ENCODE peak calls at places on chromosomes 1 and 21, in five cellular contexts. One of them, this sample, is unnamed.

GRCh38 chr1:78911956-78912880 is 94.3 kb downstream of the ADGRL4 start:
- DNase-seq in HuH-7: no peak
- DNase-seq in mesothelial cell of epicardium: no peak
- DNase-seq in NCI-H774: no peak
- DNase-seq in HEK293T: no peak
- DNase-seq in this sample: no peak

GRCh38 chr1:175367896-175368295 is 175.3 kb upstream of the KIAA0040 start:
- DNase-seq in HuH-7: no peak
- DNase-seq in mesothelial cell of epicardium: no peak
- DNase-seq in NCI-H774: no peak
- DNase-seq in HEK293T: no peak
- DNase-seq in this sample: no peak

GRCh38 chr1:177209357-177209756 is 38.6 kb downstream of the BRINP2 start:
- DNase-seq in HuH-7: peak
- DNase-seq in mesothelial cell of epicardium: no peak
- DNase-seq in NCI-H774: peak
- DNase-seq in HEK293T: peak
- DNase-seq in this sample: peak

GRCh38 chr1:191343816-191344215 is 814.4 kb upstream of the RGS18 start:
- DNase-seq in HuH-7: no peak
- DNase-seq in mesothelial cell of epicardium: no peak
- DNase-seq in NCI-H774: no peak
- DNase-seq in HEK293T: no peak
- DNase-seq in this sample: peak

GRCh38 chr1:33792651-33793050 is 71.2 kb upstream of the HMGB4 start:
- DNase-seq in HuH-7: no peak
- DNase-seq in mesothelial cell of epicardium: no peak
- DNase-seq in NCI-H774: no peak
- DNase-seq in HEK293T: no peak
- DNase-seq in this sample: no peak

GRCh38 chr1:87683557-87683956 is 354.9 kb downstream of the LMO4 start:
- DNase-seq in HuH-7: no peak
- DNase-seq in mesothelial cell of epicardium: no peak
- DNase-seq in NCI-H774: peak
- DNase-seq in HEK293T: no peak
- DNase-seq in this sample: no peak

GRCh38 chr1:89311757-89312156 is 39.1 kb upstream of the GBP5 start:
- DNase-seq in HuH-7: no peak
- DNase-seq in mesothelial cell of epicardium: no peak
- DNase-seq in NCI-H774: no peak
- DNase-seq in HEK293T: no peak
- DNase-seq in this sample: no peak

GRCh38 chr1:24920155-24920925 is 9.7 kb downstream of the RUNX3 start:
- DNase-seq in HuH-7: no peak
- DNase-seq in mesothelial cell of epicardium: no peak
- DNase-seq in NCI-H774: no peak
- DNase-seq in HEK293T: no peak
- DNase-seq in this sample: peak

GRCh38 chr21:38769253-38769780 is 36.4 kb upstream of the ETS2 start:
- DNase-seq in HuH-7: no peak
- DNase-seq in mesothelial cell of epicardium: no peak
- DNase-seq in NCI-H774: peak
- DNase-seq in HEK293T: no peak
- DNase-seq in this sample: peak

GRCh38 chr1:154847891-154848290 is 22.2 kb downstream of the KCNN3 start:
- DNase-seq in HuH-7: no peak
- DNase-seq in mesothelial cell of epicardium: no peak
- DNase-seq in NCI-H774: peak
- DNase-seq in HEK293T: no peak
- DNase-seq in this sample: no peak

GRCh38 chr1:167517535-167518330 is 596 bp downstream of the CD247 start:
- DNase-seq in HuH-7: no peak
- DNase-seq in mesothelial cell of epicardium: no peak
- DNase-seq in NCI-H774: no peak
- DNase-seq in HEK293T: no peak
- DNase-seq in this sample: no peak

GRCh38 chr1:180609643-180610555 is 21.9 kb upstream of the XPR1 start:
- DNase-seq in HuH-7: no peak
- DNase-seq in mesothelial cell of epicardium: no peak
- DNase-seq in NCI-H774: no peak
- DNase-seq in HEK293T: no peak
- DNase-seq in this sample: peak

GRCh38 chr1:12152106-12152891 is 14.5 kb upstream of the TNFRSF1B start:
- DNase-seq in HuH-7: no peak
- DNase-seq in mesothelial cell of epicardium: no peak
- DNase-seq in NCI-H774: no peak
- DNase-seq in HEK293T: no peak
- DNase-seq in this sample: no peak

GRCh38 chr1:53560572-53561487 is 101.6 kb downstream of the DMRTB1 start:
- DNase-seq in HuH-7: no peak
- DNase-seq in mesothelial cell of epicardium: no peak
- DNase-seq in NCI-H774: no peak
- DNase-seq in HEK293T: no peak
- DNase-seq in this sample: no peak

GRCh38 chr1:42613803-42614131 is 44.5 kb upstream of the PPIH start:
- DNase-seq in HuH-7: no peak
- DNase-seq in mesothelial cell of epicardium: no peak
- DNase-seq in NCI-H774: no peak
- DNase-seq in HEK293T: no peak
- DNase-seq in this sample: no peak

GRCh38 chr1:76764638-76765572 is 102.4 kb upstream of the ST6GALNAC5 start:
- DNase-seq in HuH-7: no peak
- DNase-seq in mesothelial cell of epicardium: no peak
- DNase-seq in NCI-H774: peak
- DNase-seq in HEK293T: peak
- DNase-seq in this sample: no peak

GRCh38 chr21:44051462-44051941 is 39.4 kb downstream of the TRAPPC10 start:
- DNase-seq in HuH-7: no peak
- DNase-seq in mesothelial cell of epicardium: no peak
- DNase-seq in NCI-H774: no peak
- DNase-seq in HEK293T: no peak
- DNase-seq in this sample: peak

GRCh38 chr1:15426492-15427279 is 11.6 kb upstream of the CTRC start:
- DNase-seq in HuH-7: no peak
- DNase-seq in mesothelial cell of epicardium: no peak
- DNase-seq in NCI-H774: no peak
- DNase-seq in HEK293T: no peak
- DNase-seq in this sample: no peak

GRCh38 chr1:58898739-58899580 is 115.1 kb upstream of the JUN start:
- DNase-seq in HuH-7: peak
- DNase-seq in mesothelial cell of epicardium: peak
- DNase-seq in NCI-H774: no peak
- DNase-seq in HEK293T: no peak
- DNase-seq in this sample: no peak

GRCh38 chr1:224510880-224511645 is 76.5 kb upstream of the WDR26 start:
- DNase-seq in HuH-7: no peak
- DNase-seq in mesothelial cell of epicardium: no peak
- DNase-seq in NCI-H774: no peak
- DNase-seq in HEK293T: no peak
- DNase-seq in this sample: peak

GRCh38 chr21:14414932-14415508 is 32.1 kb upstream of the HSPA13 start:
- DNase-seq in HuH-7: no peak
- DNase-seq in mesothelial cell of epicardium: no peak
- DNase-seq in NCI-H774: no peak
- DNase-seq in HEK293T: no peak
- DNase-seq in this sample: no peak

GRCh38 chr1:102110591-102110990 is 113.9 kb upstream of the OLFM3 start:
- DNase-seq in HuH-7: no peak
- DNase-seq in mesothelial cell of epicardium: no peak
- DNase-seq in NCI-H774: no peak
- DNase-seq in HEK293T: no peak
- DNase-seq in this sample: no peak

GRCh38 chr1:56688522-56689026 is 43.5 kb downstream of the PRKAA2 start:
- DNase-seq in HuH-7: peak
- DNase-seq in mesothelial cell of epicardium: no peak
- DNase-seq in NCI-H774: peak
- DNase-seq in HEK293T: peak
- DNase-seq in this sample: peak

GRCh38 chr1:225423518-225423855 is 4.4 kb downstream of the LBR start:
- DNase-seq in HuH-7: no peak
- DNase-seq in mesothelial cell of epicardium: no peak
- DNase-seq in NCI-H774: no peak
- DNase-seq in HEK293T: no peak
- DNase-seq in this sample: no peak

GRCh38 chr21:28714795-28715464 is 277.7 kb downstream of the LTN1 start:
- DNase-seq in HuH-7: no peak
- DNase-seq in mesothelial cell of epicardium: no peak
- DNase-seq in NCI-H774: peak
- DNase-seq in HEK293T: no peak
- DNase-seq in this sample: peak

GRCh38 chr1:14742181-14742980 is 143.9 kb downstream of the KAZN start:
- DNase-seq in HuH-7: no peak
- DNase-seq in mesothelial cell of epicardium: no peak
- DNase-seq in NCI-H774: peak
- DNase-seq in HEK293T: no peak
- DNase-seq in this sample: peak

GRCh38 chr1:247576514-247576913 is 11.6 kb upstream of the OR2G2 start:
- DNase-seq in HuH-7: peak
- DNase-seq in mesothelial cell of epicardium: no peak
- DNase-seq in NCI-H774: peak
- DNase-seq in HEK293T: no peak
- DNase-seq in this sample: no peak

GRCh38 chr1:156153362-156153761 is at the start of gene SEMA4A:
- DNase-seq in HuH-7: no peak
- DNase-seq in mesothelial cell of epicardium: peak
- DNase-seq in NCI-H774: no peak
- DNase-seq in HEK293T: no peak
- DNase-seq in this sample: no peak

GRCh38 chr1:22618056-22618455 is 18.4 kb upstream of the C1QA start:
- DNase-seq in HuH-7: no peak
- DNase-seq in mesothelial cell of epicardium: no peak
- DNase-seq in NCI-H774: no peak
- DNase-seq in HEK293T: no peak
- DNase-seq in this sample: no peak

GRCh38 chr1:235657269-235657668 is 7.7 kb upstream of the GNG4 start:
- DNase-seq in HuH-7: no peak
- DNase-seq in mesothelial cell of epicardium: no peak
- DNase-seq in NCI-H774: no peak
- DNase-seq in HEK293T: no peak
- DNase-seq in this sample: no peak

GRCh38 chr1:156749429-156750118 is 1.9 kb downstream of the HDGF start:
- DNase-seq in HuH-7: peak
- DNase-seq in mesothelial cell of epicardium: no peak
- DNase-seq in NCI-H774: no peak
- DNase-seq in HEK293T: no peak
- DNase-seq in this sample: no peak

GRCh38 chr21:31557421-31557955 is 102.0 kb upstream of the SOD1 start:
- DNase-seq in HuH-7: no peak
- DNase-seq in mesothelial cell of epicardium: no peak
- DNase-seq in NCI-H774: no peak
- DNase-seq in HEK293T: no peak
- DNase-seq in this sample: no peak

GRCh38 chr1:66351913-66352312 is 182.0 kb upstream of the SGIP1 start:
- DNase-seq in HuH-7: no peak
- DNase-seq in mesothelial cell of epicardium: no peak
- DNase-seq in NCI-H774: peak
- DNase-seq in HEK293T: no peak
- DNase-seq in this sample: no peak